ENCODE peak calls at places on chromosomes 3 and 15, in ten cellular contexts. One of them, this sample, is unnamed.

GRCh38 chr3:4417449-4417848 is 49.6 kb downstream of the SUMF1 start:
- DNase-seq in cardiac muscle cell: peak; percentile 76
- DNase-seq in AG04450: peak; percentile 18
- DNase-seq in CD8-positive, alpha-beta T cell: no peak
- DNase-seq in pancreas: no peak
- DNase-seq in H9: no peak
- DNase-seq in endodermal cell: no peak
- DNase-seq in H1: no peak
- DNase-seq in body of pancreas: no peak
- DNase-seq in right atrium auricular region: no peak
- DNase-seq in this sample: no peak

GRCh38 chr3:119611664-119612063 is 14.0 kb downstream of the PLA1A start:
- DNase-seq in cardiac muscle cell: no peak
- DNase-seq in AG04450: no peak
- DNase-seq in CD8-positive, alpha-beta T cell: no peak
- DNase-seq in pancreas: no peak
- DNase-seq in H9: no peak
- DNase-seq in endodermal cell: no peak
- DNase-seq in H1: no peak
- DNase-seq in body of pancreas: no peak
- DNase-seq in right atrium auricular region: no peak
- DNase-seq in this sample: no peak

GRCh38 chr15:78104566-78105500 is 12.5 kb downstream of the SH2D7 start:
- DNase-seq in cardiac muscle cell: no peak
- DNase-seq in AG04450: no peak
- DNase-seq in CD8-positive, alpha-beta T cell: no peak
- DNase-seq in pancreas: peak; percentile 24
- DNase-seq in H9: no peak
- DNase-seq in endodermal cell: no peak
- DNase-seq in H1: no peak
- DNase-seq in body of pancreas: no peak
- DNase-seq in right atrium auricular region: no peak
- DNase-seq in this sample: no peak

GRCh38 chr15:101179341-101180153 is 72.3 kb downstream of the CHSY1 start:
- DNase-seq in cardiac muscle cell: no peak
- DNase-seq in AG04450: no peak
- DNase-seq in CD8-positive, alpha-beta T cell: no peak
- DNase-seq in pancreas: no peak
- DNase-seq in H9: no peak
- DNase-seq in endodermal cell: no peak
- DNase-seq in H1: no peak
- DNase-seq in body of pancreas: no peak
- DNase-seq in right atrium auricular region: no peak
- DNase-seq in this sample: no peak

GRCh38 chr15:39174332-39174731 is 406.5 kb upstream of the THBS1 start:
- DNase-seq in cardiac muscle cell: no peak
- DNase-seq in AG04450: no peak
- DNase-seq in CD8-positive, alpha-beta T cell: no peak
- DNase-seq in pancreas: no peak
- DNase-seq in H9: no peak
- DNase-seq in endodermal cell: no peak
- DNase-seq in H1: no peak
- DNase-seq in body of pancreas: no peak
- DNase-seq in right atrium auricular region: no peak
- DNase-seq in this sample: no peak

GRCh38 chr3:141406265-141406664 is 38.0 kb downstream of the ZBTB38 start:
- DNase-seq in cardiac muscle cell: no peak
- DNase-seq in AG04450: no peak
- DNase-seq in CD8-positive, alpha-beta T cell: no peak
- DNase-seq in pancreas: no peak
- DNase-seq in H9: no peak
- DNase-seq in endodermal cell: no peak
- DNase-seq in H1: no peak
- DNase-seq in body of pancreas: no peak
- DNase-seq in right atrium auricular region: no peak
- DNase-seq in this sample: no peak

GRCh38 chr3:127953636-127954035 is 38.6 kb downstream of the KBTBD12 start:
- DNase-seq in cardiac muscle cell: peak; percentile 4
- DNase-seq in AG04450: no peak
- DNase-seq in CD8-positive, alpha-beta T cell: no peak
- DNase-seq in pancreas: no peak
- DNase-seq in H9: no peak
- DNase-seq in endodermal cell: no peak
- DNase-seq in H1: no peak
- DNase-seq in body of pancreas: no peak
- DNase-seq in right atrium auricular region: no peak
- DNase-seq in this sample: no peak

GRCh38 chr3:120039642-120040610 is 54.3 kb downstream of the GSK3B start:
- DNase-seq in cardiac muscle cell: no peak
- DNase-seq in AG04450: no peak
- DNase-seq in CD8-positive, alpha-beta T cell: no peak
- DNase-seq in pancreas: no peak
- DNase-seq in H9: peak; percentile 72
- DNase-seq in endodermal cell: peak; percentile 88
- DNase-seq in H1: peak; percentile 13
- DNase-seq in body of pancreas: no peak
- DNase-seq in right atrium auricular region: no peak
- DNase-seq in this sample: no peak

GRCh38 chr15:60091150-60091549 is 87.0 kb downstream of the FOXB1 start:
- DNase-seq in cardiac muscle cell: peak; percentile 91
- DNase-seq in AG04450: peak; percentile 34
- DNase-seq in CD8-positive, alpha-beta T cell: no peak
- DNase-seq in pancreas: no peak
- DNase-seq in H9: no peak
- DNase-seq in endodermal cell: no peak
- DNase-seq in H1: no peak
- DNase-seq in body of pancreas: peak; percentile 5
- DNase-seq in right atrium auricular region: no peak
- DNase-seq in this sample: no peak

GRCh38 chr3:47571391-47572165 is 7.1 kb downstream of the CSPG5 start:
- DNase-seq in cardiac muscle cell: no peak
- DNase-seq in AG04450: no peak
- DNase-seq in CD8-positive, alpha-beta T cell: no peak
- DNase-seq in pancreas: no peak
- DNase-seq in H9: no peak
- DNase-seq in endodermal cell: no peak
- DNase-seq in H1: no peak
- DNase-seq in body of pancreas: no peak
- DNase-seq in right atrium auricular region: no peak
- DNase-seq in this sample: no peak

GRCh38 chr3:59540241-59540640 is 490.4 kb upstream of the CFAP20DC start:
- DNase-seq in cardiac muscle cell: no peak
- DNase-seq in AG04450: peak; percentile 4
- DNase-seq in CD8-positive, alpha-beta T cell: no peak
- DNase-seq in pancreas: no peak
- DNase-seq in H9: no peak
- DNase-seq in endodermal cell: no peak
- DNase-seq in H1: no peak
- DNase-seq in body of pancreas: no peak
- DNase-seq in right atrium auricular region: no peak
- DNase-seq in this sample: no peak

GRCh38 chr15:73560501-73561117 is 72.6 kb downstream of the NPTN start:
- DNase-seq in cardiac muscle cell: peak; percentile 87
- DNase-seq in AG04450: peak; percentile 55
- DNase-seq in CD8-positive, alpha-beta T cell: no peak
- DNase-seq in pancreas: no peak
- DNase-seq in H9: no peak
- DNase-seq in endodermal cell: no peak
- DNase-seq in H1: no peak
- DNase-seq in body of pancreas: no peak
- DNase-seq in right atrium auricular region: no peak
- DNase-seq in this sample: no peak

GRCh38 chr15:43463542-43463941 is 29.4 kb downstream of the TP53BP1 start:
- DNase-seq in cardiac muscle cell: peak; percentile 61
- DNase-seq in AG04450: no peak
- DNase-seq in CD8-positive, alpha-beta T cell: no peak
- DNase-seq in pancreas: no peak
- DNase-seq in H9: no peak
- DNase-seq in endodermal cell: no peak
- DNase-seq in H1: no peak
- DNase-seq in body of pancreas: no peak
- DNase-seq in right atrium auricular region: no peak
- DNase-seq in this sample: no peak

GRCh38 chr15:74829991-74830390 is 3.6 kb downstream of the CPLX3 start:
- DNase-seq in cardiac muscle cell: no peak
- DNase-seq in AG04450: no peak
- DNase-seq in CD8-positive, alpha-beta T cell: no peak
- DNase-seq in pancreas: peak; percentile 67
- DNase-seq in H9: no peak
- DNase-seq in endodermal cell: no peak
- DNase-seq in H1: no peak
- DNase-seq in body of pancreas: no peak
- DNase-seq in right atrium auricular region: no peak
- DNase-seq in this sample: no peak

GRCh38 chr15:48645558-48646330 is at the start of gene FBN1:
- DNase-seq in cardiac muscle cell: peak; percentile 94
- DNase-seq in AG04450: peak; percentile 78
- DNase-seq in CD8-positive, alpha-beta T cell: no peak
- DNase-seq in pancreas: peak; percentile 51
- DNase-seq in H9: peak; percentile 77
- DNase-seq in endodermal cell: peak; percentile 90
- DNase-seq in H1: peak; percentile 39
- DNase-seq in body of pancreas: peak; percentile 29
- DNase-seq in right atrium auricular region: peak; percentile 87
- DNase-seq in this sample: no peak

GRCh38 chr3:14570089-14570488 is 29.9 kb upstream of the GRIP2 start:
- DNase-seq in cardiac muscle cell: no peak
- DNase-seq in AG04450: no peak
- DNase-seq in CD8-positive, alpha-beta T cell: no peak
- DNase-seq in pancreas: no peak
- DNase-seq in H9: no peak
- DNase-seq in endodermal cell: no peak
- DNase-seq in H1: no peak
- DNase-seq in body of pancreas: no peak
- DNase-seq in right atrium auricular region: no peak
- DNase-seq in this sample: no peak
- H3K27ac ChIP-seq in cardiac muscle cell: no peak overlapping the region
- H3K27ac ChIP-seq in AG04450: no peak overlapping the region
- H3K27ac ChIP-seq in CD8-positive, alpha-beta T cell: no peak overlapping the region
- H3K27ac ChIP-seq in pancreas: no peak overlapping the region
- H3K27ac ChIP-seq in H9: no peak overlapping the region
- H3K27ac ChIP-seq in endodermal cell: no peak overlapping the region
- H3K27ac ChIP-seq in H1: no peak overlapping the region
- H3K27ac ChIP-seq in body of pancreas: no peak overlapping the region
- H3K27ac ChIP-seq in right atrium auricular region: no peak overlapping the region
- H3K27ac ChIP-seq in this sample: no peak overlapping the region

DNA sequence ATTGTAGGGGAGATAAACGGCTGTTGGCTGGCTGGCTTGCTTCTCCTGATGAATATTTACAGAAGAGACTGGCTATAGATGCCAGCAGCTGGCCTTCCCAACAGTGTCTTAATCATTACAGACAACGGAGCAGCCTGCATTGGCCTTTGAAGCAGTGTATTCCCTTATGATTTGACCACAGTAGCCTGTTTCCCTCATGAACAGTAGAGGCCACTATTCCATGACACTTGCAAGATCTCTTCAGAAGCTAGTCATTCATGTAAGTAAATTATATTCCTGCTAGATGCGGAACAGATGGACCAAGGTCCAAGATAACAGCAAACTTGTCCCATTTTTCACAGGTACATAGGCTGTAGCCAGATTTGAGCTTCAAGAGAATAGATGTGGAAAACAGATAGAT is 47.3 kb downstream of the TMCO5A start:
- DNase-seq in cardiac muscle cell: peak; percentile 68
- DNase-seq in AG04450: no peak
- DNase-seq in CD8-positive, alpha-beta T cell: no peak
- DNase-seq in pancreas: no peak
- DNase-seq in H9: no peak
- DNase-seq in endodermal cell: no peak
- DNase-seq in H1: no peak
- DNase-seq in body of pancreas: no peak
- DNase-seq in right atrium auricular region: no peak
- DNase-seq in this sample: no peak
- TF ChIP-seq CTCF in cardiac muscle cell: peak; percentile 59
- TF ChIP-seq CTCF in AG04450: peak; percentile 68
- TF ChIP-seq CTCF in CD8-positive, alpha-beta T cell: no peak
- TF ChIP-seq CTCF in pancreas: peak; percentile 9
- TF ChIP-seq CTCF in H9: peak; percentile 46
- TF ChIP-seq CTCF in endodermal cell: peak; percentile 69
- TF ChIP-seq CTCF in H1: no peak
- TF ChIP-seq CTCF in body of pancreas: peak; percentile 26
- TF ChIP-seq CTCF in right atrium auricular region: no peak
- TF ChIP-seq CTCF in this sample: no peak

GRCh38 chr3:129919357-129919756 is 25.8 kb upstream of the TMCC1 start:
- DNase-seq in cardiac muscle cell: no peak
- DNase-seq in AG04450: no peak
- DNase-seq in CD8-positive, alpha-beta T cell: no peak
- DNase-seq in pancreas: no peak
- DNase-seq in H9: no peak
- DNase-seq in endodermal cell: no peak
- DNase-seq in H1: no peak
- DNase-seq in body of pancreas: no peak
- DNase-seq in right atrium auricular region: no peak
- DNase-seq in this sample: no peak
- H3K9me3 ChIP-seq in cardiac muscle cell: no peaks in the 10 kb centered on the region
- H3K9me3 ChIP-seq in AG04450: peaks cover 39% of the 10 kb centered on the region
- H3K9me3 ChIP-seq in CD8-positive, alpha-beta T cell: peaks cover 24% of the 10 kb centered on the region
- H3K9me3 ChIP-seq in pancreas: no peaks in the 10 kb centered on the region
- H3K9me3 ChIP-seq in H9: peaks cover 14% of the 10 kb centered on the region
- H3K9me3 ChIP-seq in endodermal cell: peaks cover 38% of the 10 kb centered on the region
- H3K9me3 ChIP-seq in H1: no peaks in the 10 kb centered on the region
- H3K9me3 ChIP-seq in body of pancreas: no peaks in the 10 kb centered on the region
- H3K9me3 ChIP-seq in right atrium auricular region: peaks cover 9% of the 10 kb centered on the region
- H3K9me3 ChIP-seq in this sample: peaks cover 31% of the 10 kb centered on the region

DNA sequence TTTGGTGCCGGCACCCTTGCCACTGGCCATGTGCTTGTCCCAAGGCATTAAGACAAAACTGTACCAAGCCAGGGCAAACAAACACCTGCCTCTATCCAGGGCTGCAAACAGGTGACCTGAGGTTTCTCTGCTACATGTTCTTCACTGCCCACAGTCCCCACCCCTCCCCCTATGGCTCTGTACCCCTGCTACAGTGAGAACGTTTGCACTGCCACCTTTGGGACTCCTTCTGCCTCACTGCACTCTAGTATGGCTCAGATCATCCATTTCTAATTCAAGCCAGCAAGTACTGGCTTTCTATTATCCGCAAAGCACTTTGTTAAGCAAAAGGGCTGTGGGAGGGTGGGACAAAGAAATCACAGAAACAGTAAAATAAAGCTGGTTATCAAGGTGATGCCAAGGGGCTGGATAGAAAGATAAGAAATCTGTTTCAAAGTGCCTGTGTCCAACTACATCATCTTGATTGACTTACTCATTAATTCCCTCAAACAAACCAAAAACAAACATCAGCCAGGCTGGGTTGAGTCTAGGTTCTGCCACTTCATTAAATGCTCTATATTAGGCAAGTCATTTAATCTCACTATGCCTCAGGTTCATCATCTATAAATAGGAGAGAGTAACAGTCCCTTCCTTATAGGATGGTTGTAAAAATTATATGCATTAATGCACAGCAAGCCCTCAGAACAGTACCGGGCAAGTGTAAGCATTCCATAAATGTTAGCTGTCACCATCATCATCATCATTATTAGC is 95.3 kb downstream of the PDZRN3 start:
- DNase-seq in cardiac muscle cell: no peak
- DNase-seq in AG04450: no peak
- DNase-seq in CD8-positive, alpha-beta T cell: no peak
- DNase-seq in pancreas: no peak
- DNase-seq in H9: no peak
- DNase-seq in endodermal cell: no peak
- DNase-seq in H1: no peak
- DNase-seq in body of pancreas: no peak
- DNase-seq in right atrium auricular region: no peak
- DNase-seq in this sample: no peak
- H3K27ac ChIP-seq in cardiac muscle cell: no peak overlapping the region
- H3K27ac ChIP-seq in AG04450: no peak overlapping the region
- H3K27ac ChIP-seq in CD8-positive, alpha-beta T cell: no peak overlapping the region
- H3K27ac ChIP-seq in pancreas: no peak overlapping the region
- H3K27ac ChIP-seq in H9: no peak overlapping the region
- H3K27ac ChIP-seq in endodermal cell: no peak overlapping the region
- H3K27ac ChIP-seq in H1: no peak overlapping the region
- H3K27ac ChIP-seq in body of pancreas: no peak overlapping the region
- H3K27ac ChIP-seq in right atrium auricular region: peak overlapping the region; percentile 50
- H3K27ac ChIP-seq in this sample: no peak overlapping the region

GRCh38 chr15:57079907-57080750 is 161.7 kb downstream of the TCF12 start:
- DNase-seq in cardiac muscle cell: no peak
- DNase-seq in AG04450: no peak
- DNase-seq in CD8-positive, alpha-beta T cell: no peak
- DNase-seq in pancreas: no peak
- DNase-seq in H9: no peak
- DNase-seq in endodermal cell: no peak
- DNase-seq in H1: no peak
- DNase-seq in body of pancreas: no peak
- DNase-seq in right atrium auricular region: no peak
- DNase-seq in this sample: no peak
- TF ChIP-seq CTCF in cardiac muscle cell: peak; percentile 6
- TF ChIP-seq CTCF in AG04450: no peak
- TF ChIP-seq CTCF in CD8-positive, alpha-beta T cell: no peak
- TF ChIP-seq CTCF in pancreas: no peak
- TF ChIP-seq CTCF in H9: peak; percentile 25
- TF ChIP-seq CTCF in endodermal cell: peak; percentile 43
- TF ChIP-seq CTCF in H1: no peak
- TF ChIP-seq CTCF in body of pancreas: no peak
- TF ChIP-seq CTCF in right atrium auricular region: no peak
- TF ChIP-seq CTCF in this sample: no peak